ENCODE peak calls at places on chromosomes 2 and 18, in nine cellular contexts. I is esophagus squamous epithelium, K is small intestine, H is EH, O is GM23248, T is NCI-H510A, G is activated B cell treated with CpG ODN at 0.5 μM for 24 hours, R is T follicular helper cell, X is HuH-7.5. A is an unnamed sample.

GRCh38 chr2:220071716-220072115 is 444.3 kb downstream of the SLC4A3 start:
- DNase-seq in I (no peak), T (no peak), X (no peak), H (peak), K (no peak), R (no peak), O (no peak), G (no peak), A (no peak)

GRCh38 chr2:25049422-25049821 is 7.5 kb downstream of the EFR3B start:
- DNase-seq in T (no peak), O (no peak), I (no peak), K (no peak), X (no peak), G (no peak), H (no peak), R (no peak), A (no peak)

GRCh38 chr2:38610851-38611801 is 8.4 kb upstream of the HNRNPLL start:
- DNase-seq in I (no peak), O (peak), H (peak), K (peak), G (no peak), X (no peak), R (no peak), T (no peak), A (no peak)

GRCh38 chr2:219469186-219469724 is 29.4 kb upstream of the GMPPA start:
- DNase-seq in R (no peak), T (no peak), G (no peak), I (no peak), O (peak), X (no peak), H (peak), K (no peak), A (no peak)

GRCh38 chr18:50143891-50144290 is 51.1 kb downstream of the MYO5B start:
- DNase-seq in H (no peak), K (peak), X (no peak), R (no peak), I (no peak), T (no peak), O (no peak), G (no peak), A (no peak)

GRCh38 chr2:9771481-9772017 is 71.7 kb upstream of the TAF1B start:
- DNase-seq in I (no peak), X (no peak), K (no peak), H (peak), R (no peak), T (no peak), G (no peak), O (peak), A (no peak)

GRCh38 chr18:39647627-39648502 is 2082.3 kb upstream of the CELF4 start:
- DNase-seq in H (peak), X (no peak), G (no peak), O (peak), T (peak), K (no peak), R (no peak), I (no peak), A (no peak)

GRCh38 chr18:5890261-5890605 is 5.1 kb downstream of the TMEM200C start:
- DNase-seq in K (no peak), I (no peak), X (no peak), G (no peak), T (no peak), H (no peak), O (no peak), R (no peak), A (no peak)

GRCh38 chr2:219736196-219736595 is 108.8 kb downstream of the SLC4A3 start:
- DNase-seq in O (peak), H (peak), X (peak), I (no peak), G (no peak), T (peak), R (no peak), K (peak), A (peak)

GRCh38 chr18:78699516-78699915 is 280.1 kb upstream of the SALL3 start:
- DNase-seq in X (no peak), R (no peak), K (peak), T (no peak), G (no peak), O (no peak), H (no peak), I (no peak), A (no peak)

GRCh38 chr2:106208874-106209273 is 14.8 kb upstream of the UXS1 start:
- DNase-seq in H (no peak), O (no peak), R (no peak), I (no peak), K (peak), G (no peak), T (no peak), X (no peak), A (no peak)

GRCh38 chr2:138090330-138090729 is 126.1 kb downstream of the HNMT start:
- DNase-seq in T (no peak), K (peak), X (no peak), G (no peak), O (peak), I (no peak), H (peak), R (no peak), A (no peak)

GRCh38 chr2:3558205-3559014 is at the start of gene RNASEH1:
- DNase-seq in K (peak), I (peak), R (peak), G (peak), H (peak), X (peak), O (peak), T (peak), A (peak)